ENCODE peak calls at places on chromosomes 5 and 9, in nine cellular contexts. Y is transverse colon, Z is tibial nerve, O is K562, S is sigmoid colon, U is upper lobe of left lung, E is HepG2, V is stomach, L is esophagus muscularis mucosa. I is an unnamed sample. For H3K4me1 and H3K36me3, the result is how much of the 10 kb centered on the place peaks cover.

GRCh38 chr5:181207214-181207959 is 2.4 kb upstream of the TRIM7 start:
- DNase-seq in E (peak), U (peak), O (peak), S (peak), Z (peak), Y (peak), L (no peak), V (peak), I (peak)

GRCh38 chr5:151037561-151038291 is 17.3 kb downstream of the GPX3 start:
- DNase-seq in L (no peak), O (no peak), E (peak), Y (no peak), V (no peak), U (no peak), S (peak), Z (peak), I (peak)

GRCh38 chr5:145658435-145658834 is 176.7 kb downstream of the PRELID2 start:
- DNase-seq in Z (no peak), O (no peak), Y (no peak), U (no peak), L (no peak), S (no peak), E (no peak), V (no peak), I (no peak)

GRCh38 chr9:79489241-79490000 is 82.3 kb upstream of the TLE4 start:
- DNase-seq in L (no peak), V (no peak), S (no peak), Z (peak), U (peak), E (peak), Y (peak), O (no peak), I (no peak)

GRCh38 chr9:114844766-114845165 is 38.9 kb upstream of the TNFSF15 start:
- DNase-seq in S (no peak), Y (no peak), L (no peak), O (no peak), U (no peak), V (no peak), E (no peak), Z (no peak), I (no peak)

GRCh38 chr9:119365291-119366027 is 3.8 kb downstream of the BRINP1 start:
- DNase-seq in V (no peak), Y (no peak), S (no peak), L (no peak), E (peak), O (peak), Z (no peak), U (no peak), I (no peak)

GRCh38 chr5:169426674-169427250 is 125.8 kb upstream of the SLIT3 start:
- DNase-seq in V (no peak), E (no peak), Z (no peak), O (no peak), S (no peak), U (no peak), Y (no peak), L (no peak), I (no peak)

GRCh38 chr9:114093031-114093471 is 6.0 kb downstream of the KIF12 start:
- DNase-seq in E (no peak), S (peak), Z (no peak), O (no peak), U (no peak), L (no peak), Y (no peak), V (no peak), I (no peak)

GRCh38 chr9:79352322-79352721 is 219.4 kb upstream of the TLE4 start:
- DNase-seq in Y (no peak), E (no peak), O (no peak), U (no peak), L (no peak), S (no peak), V (no peak), Z (no peak), I (no peak)

GRCh38 chr5:10668697-10669096 is 92.3 kb downstream of the DAP start:
- DNase-seq in S (no peak), L (no peak), Z (no peak), E (no peak), V (no peak), Y (no peak), U (no peak), O (no peak), I (no peak)

GRCh38 chr9:111065414-111065813 is 27.1 kb upstream of the LPAR1 start:
- DNase-seq in L (no peak), V (no peak), S (no peak), E (no peak), Y (no peak), Z (no peak), U (no peak), O (no peak), I (no peak)

GRCh38 chr9:120438111-120438510 is 141.9 kb downstream of the CDK5RAP2 start:
- DNase-seq in Z (no peak), S (no peak), Y (no peak), O (no peak), L (no peak), E (no peak), U (no peak), V (no peak), I (no peak)

GRCh38 chr5:73591102-73591695 is 25.7 kb downstream of the UTP15 start:
- DNase-seq in V (no peak), S (no peak), U (no peak), Y (peak), Z (peak), E (peak), O (peak), L (no peak), I (peak)

GRCh38 chr5:93715776-93716175 is 25.6 kb downstream of the POU5F2 start:
- DNase-seq in O (no peak), E (no peak), V (no peak), Z (no peak), S (no peak), L (no peak), U (no peak), Y (no peak), I (no peak)

GRCh38 chr5:97967292-97967691 is 784.2 kb upstream of the RIOK2 start:
- DNase-seq in L (no peak), V (no peak), S (no peak), O (no peak), E (no peak), U (no peak), Y (no peak), Z (no peak), I (no peak)

GRCh38 chr5:144390133-144390532 is 219.5 kb downstream of the KCTD16 start:
- DNase-seq in Z (no peak), O (no peak), V (peak), E (peak), L (no peak), Y (peak), S (no peak), U (no peak), I (no peak)

GRCh38 chr5:126544087-126544740 is 50.8 kb downstream of the ALDH7A1 start:
- DNase-seq in V (peak), E (peak), Y (peak), S (no peak), O (peak), U (no peak), Z (no peak), L (no peak), I (no peak)

GRCh38 chr5:10757043-10757442 is 4.0 kb downstream of the DAP start:
- DNase-seq in E (no peak), O (no peak), Y (no peak), L (no peak), S (no peak), V (no peak), U (no peak), Z (no peak), I (no peak)

GRCh38 chr5:153896701-153897100 is 142.0 kb downstream of the FAM114A2 start:
- DNase-seq in V (no peak), Z (peak), Y (no peak), S (no peak), E (no peak), L (no peak), U (no peak), O (no peak), I (no peak)

GRCh38 chr5:56095579-56096102 is 100.9 kb upstream of the IL6ST start:
- DNase-seq in Y (no peak), Z (no peak), V (no peak), E (no peak), L (no peak), O (no peak), S (no peak), U (no peak), I (no peak)

GRCh38 chr5:6903934-6904333 is 190.7 kb downstream of the TENT4A start:
- DNase-seq in U (no peak), S (no peak), L (peak), O (no peak), V (no peak), E (no peak), Y (no peak), Z (no peak), I (no peak)

GRCh38 chr9:21070171-21070571 is 7.6 kb downstream of the IFNB1 start:
- DNase-seq in Y (peak), Z (peak), E (no peak), U (peak), S (peak), O (no peak), V (no peak), L (peak), I (peak)

GRCh38 chr9:132241840-132242620 is 80.2 kb downstream of the NTNG2 start:
- DNase-seq in E (no peak), Z (no peak), U (peak), S (no peak), Y (peak), L (no peak), V (peak), O (no peak), I (peak)

GRCh38 chr5:156934450-156935211 is 28.4 kb downstream of the TIMD4 start:
- DNase-seq in Z (peak), E (peak), L (no peak), S (no peak), U (no peak), Y (peak), V (no peak), O (no peak), I (no peak)

GRCh38 chr5:128645582-128645981 is 107.5 kb upstream of the FBN2 start:
- DNase-seq in V (no peak), Y (no peak), L (no peak), E (no peak), Z (no peak), U (no peak), O (no peak), S (no peak), I (no peak)

GRCh38 chr9:85038824-85039540 is 369.5 kb downstream of the NTRK2 start:
- DNase-seq in V (no peak), O (no peak), L (peak), S (no peak), E (no peak), Y (no peak), Z (no peak), U (no peak), I (no peak)

GRCh38 chr5:51386916-51387853 is 3.9 kb downstream of the ISL1 start:
- DNase-seq in O (no peak), V (peak), E (no peak), L (no peak), Y (no peak), U (no peak), S (peak), Z (no peak), I (no peak)

GRCh38 chr5:97078958-97079357 is 63.5 kb downstream of the LIX1 start:
- DNase-seq in S (no peak), O (no peak), U (no peak), L (peak), V (no peak), Y (no peak), Z (no peak), E (no peak), I (no peak)

GRCh38 chr5:64767959-64768357 is 533 bp downstream of the SREK1IP1 start:
- DNase-seq in Y (peak), L (no peak), O (peak), E (peak), U (peak), Z (peak), V (no peak), S (no peak), I (peak)

GRCh38 chr5:41200506-41200905 is 12.8 kb downstream of the C6 start:
- DNase-seq in Y (no peak), Z (no peak), E (no peak), O (no peak), S (no peak), L (no peak), U (no peak), V (no peak), I (no peak)

GRCh38 chr5:135385576-135385975 is 13.5 kb downstream of the MACROH2A1 start:
- DNase-seq in Y (no peak), E (no peak), V (no peak), U (no peak), L (peak), S (no peak), Z (no peak), O (no peak), I (no peak)

GRCh38 chr5:61357745-61358144 is 25.7 kb downstream of the ZSWIM6 start:
- DNase-seq in Z (no peak), V (no peak), Y (no peak), S (no peak), O (peak), E (peak), L (no peak), U (no peak), I (no peak)

DNA sequence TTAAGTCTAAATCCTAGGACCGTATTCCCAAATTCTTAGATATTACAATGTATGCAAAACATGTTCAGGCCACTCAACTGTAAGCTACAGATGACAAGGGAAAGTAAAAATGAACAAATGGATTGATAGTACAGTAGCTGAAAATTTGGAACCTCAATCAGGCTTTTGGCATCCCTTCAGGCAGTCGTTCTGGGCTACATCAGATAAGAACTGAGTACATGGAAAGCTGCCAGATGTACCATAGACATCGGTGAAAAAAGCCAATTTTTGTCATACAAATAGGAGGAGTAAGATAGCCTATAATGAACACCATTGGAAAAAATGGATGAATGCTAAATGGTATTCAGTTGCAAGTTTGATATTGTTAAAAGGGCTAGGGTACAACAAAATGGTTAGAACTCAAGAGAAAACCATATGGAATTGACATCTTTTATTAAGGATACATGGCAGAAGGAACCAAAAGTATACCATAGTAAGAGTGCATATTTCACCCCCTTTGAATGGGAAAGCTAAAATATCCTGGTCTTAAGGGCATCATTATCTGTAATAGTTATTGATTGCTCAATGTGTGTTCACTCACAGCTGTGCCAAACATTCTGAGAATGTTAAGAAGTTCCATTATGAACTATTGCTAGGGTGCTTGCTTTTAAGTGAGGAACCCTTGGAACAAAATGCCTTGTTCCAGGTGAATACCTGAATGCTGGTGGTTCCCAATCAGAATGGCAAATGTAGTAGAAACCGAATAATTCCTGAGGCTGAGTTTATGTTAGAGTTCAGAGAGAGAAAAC is 86.4 kb downstream of the NR3C1 start:
- DNase-seq in O (peak), U (no peak), S (no peak), V (no peak), Y (no peak), L (no peak), E (no peak), Z (no peak), I (no peak)
- H3K4me1 ChIP-seq in O (under half), U (under half), S (under half), V (half or more), Y (under half), L (half or more), E (under half), Z (under half), I (under half)

GRCh38 chr9:35556781-35557180 is 48.3 kb upstream of the TESK1 start:
- DNase-seq in S (no peak), Y (no peak), O (no peak), V (no peak), E (no peak), L (no peak), U (no peak), Z (no peak), I (no peak)

GRCh38 chr9:35553670-35554543 is 51.2 kb upstream of the TESK1 start:
- DNase-seq in Z (peak), Y (peak), O (peak), V (peak), L (no peak), S (peak), U (peak), E (peak), I (peak)

GRCh38 chr9:35555246-35555701 is 49.8 kb upstream of the TESK1 start:
- DNase-seq in O (no peak), Z (no peak), Y (no peak), V (no peak), E (no peak), L (no peak), S (no peak), U (peak), I (no peak)

GRCh38 chr9:35557330-35557729 is 47.7 kb upstream of the TESK1 start:
- DNase-seq in V (no peak), O (no peak), S (no peak), U (no peak), L (no peak), Z (no peak), Y (no peak), E (no peak), I (no peak)

DNA sequence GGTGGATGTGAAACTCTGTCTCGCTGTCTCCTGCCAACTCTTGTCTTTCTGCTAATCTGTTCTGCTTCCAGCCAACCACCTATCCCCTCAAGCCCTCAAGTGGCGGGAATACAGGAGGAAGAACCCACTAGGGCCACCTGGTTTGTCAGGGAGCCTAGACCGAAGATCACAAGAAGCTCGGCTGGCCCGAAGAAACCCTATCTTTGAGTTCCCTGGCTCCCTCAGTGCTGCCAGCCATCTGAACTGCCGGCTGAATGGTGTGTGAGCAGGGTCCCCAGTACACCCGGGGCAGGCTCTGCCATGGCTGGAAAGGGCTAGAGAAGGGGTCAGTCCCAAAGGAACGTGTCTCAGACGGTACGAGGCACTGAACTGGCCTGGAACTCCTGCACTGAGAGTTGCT is 49.2 kb upstream of the TESK1 start:
- DNase-seq in O (no peak), E (no peak), V (no peak), Z (no peak), U (no peak), Y (no peak), L (no peak), S (no peak), I (no peak)
- H3K36me3 ChIP-seq in O (under half), E (under half), V (half or more), Z (under half), U (half or more), Y (under half), L (half or more), S (under half), I (under half)

GRCh38 chr9:136621019-136621733 is 41.5 kb upstream of the EGFL7 start:
- DNase-seq in O (no peak), Z (no peak), S (no peak), U (no peak), V (no peak), E (no peak), Y (no peak), L (no peak), I (no peak)
- TF ChIP-seq EP300 in O (no peak), Z (no peak), S (no peak), U (no peak), V (no peak), E (no peak), Y (no peak), L (no peak), I (no peak)

GRCh38 chr9:109158656-109159055 is 8.4 kb downstream of the FRRS1L start:
- DNase-seq in S (no peak), O (no peak), E (no peak), Z (no peak), V (no peak), Y (no peak), U (no peak), L (no peak), I (no peak)
- H3K4me1 ChIP-seq in S (under half), O (under half), E (under half), Z (under half), V (under half), Y (under half), U (under half), L (under half), I (under half)

DNA sequence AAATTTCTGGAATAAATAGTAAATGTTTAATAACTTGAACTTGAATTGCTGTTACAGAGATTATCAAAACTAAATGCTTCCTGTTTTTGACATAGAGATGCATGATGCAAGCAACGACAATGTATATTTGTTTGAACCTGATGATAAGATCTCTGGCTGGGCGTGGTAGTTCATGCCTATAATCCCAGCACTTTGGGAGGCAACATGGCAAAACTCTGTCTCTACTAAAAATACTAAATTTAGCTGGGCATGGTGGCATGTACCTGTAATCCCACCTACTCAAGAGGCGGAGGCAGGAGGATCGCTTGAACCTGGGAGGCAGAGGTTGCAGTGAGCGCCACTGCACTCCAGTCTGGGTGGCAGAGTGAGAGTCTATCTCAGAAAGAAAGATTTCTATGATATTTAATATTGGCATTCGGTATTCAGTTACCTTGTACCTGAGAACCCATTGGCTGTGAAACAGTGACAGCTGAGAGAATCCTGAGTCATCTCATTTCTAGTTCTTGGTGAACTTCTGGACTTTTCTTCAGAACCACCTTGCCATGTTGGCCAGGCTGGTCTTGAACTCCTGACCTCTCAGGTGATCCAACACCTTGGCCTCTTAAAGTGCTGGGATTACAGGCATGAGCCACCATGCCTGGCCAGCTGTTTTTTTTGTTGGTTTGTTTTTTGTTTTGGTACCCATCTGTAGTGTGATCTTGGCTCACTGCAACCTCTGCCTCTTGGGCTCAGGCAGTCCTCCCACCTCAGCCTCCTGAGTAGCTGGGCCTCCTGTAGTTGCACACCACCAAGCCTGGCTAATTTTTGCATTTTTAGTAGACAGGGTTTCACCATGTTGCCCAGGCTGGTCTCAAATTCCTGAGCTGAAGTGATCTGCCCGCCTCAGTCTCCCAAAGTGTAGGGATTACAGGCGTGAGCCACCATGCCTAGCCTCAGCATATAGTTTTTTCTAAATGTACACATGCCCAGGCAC is 10.0 kb upstream of the FGF18 start:
- DNase-seq in Z (no peak), V (no peak), U (no peak), E (no peak), S (no peak), L (no peak), Y (no peak), O (no peak), I (no peak)
- H3K36me3 ChIP-seq in Z (under half), V (half or more), U (half or more), E (under half), S (under half), L (half or more), Y (half or more), O (half or more), I (under half)

GRCh38 chr9:35570709-35571108 is 34.4 kb upstream of the TESK1 start:
- DNase-seq in Z (no peak), O (no peak), U (no peak), Y (no peak), S (no peak), V (no peak), L (no peak), E (no peak), I (no peak)
- TF ChIP-seq EP300 in Z (no peak), O (no peak), U (no peak), Y (no peak), S (no peak), V (no peak), L (no peak), E (no peak), I (no peak)

GRCh38 chr5:1292846-1293415 is 1.9 kb downstream of the TERT start:
- DNase-seq in U (no peak), S (peak), V (no peak), E (no peak), Y (no peak), Z (no peak), L (no peak), O (no peak), I (peak)
- H3K4me1 ChIP-seq in U (under half), S (under half), V (under half), E (under half), Y (under half), Z (under half), L (under half), O (under half), I (under half)

I was measured in ovary.